ENCODE peak calls at places on chromosomes 7 and 10, in nine cellular contexts. L, B, J, N, W, G, R, X and Y are unnamed samples.

GRCh38 chr7:77797734-77798393 is 370 bp downstream of the TMEM60 start:
- DNase-seq in L (peak), B (no peak), J (no peak), N (peak), W (no peak), G (no peak), R (no peak), X (no peak), Y (peak)

GRCh38 chr7:131057015-131057518 is 270.6 kb upstream of the MKLN1 start:
- DNase-seq in L (no peak), B (no peak), J (peak), N (no peak), W (no peak), G (no peak), R (peak), X (peak), Y (peak)

GRCh38 chr10:90872648-90873020 is 860 bp downstream of the RPP30 start:
- DNase-seq in L (no peak), B (no peak), J (no peak), N (no peak), W (no peak), G (no peak), R (no peak), X (peak), Y (no peak)

GRCh38 chr10:102612964-102613275 is 31.4 kb upstream of the TRIM8 start:
- DNase-seq in L (no peak), B (no peak), J (no peak), N (no peak), W (no peak), G (no peak), R (no peak), X (no peak), Y (no peak)

GRCh38 chr7:30476401-30477145 is 2.0 kb downstream of the NOD1 start:
- DNase-seq in L (no peak), B (no peak), J (no peak), N (no peak), W (no peak), G (no peak), R (no peak), X (no peak), Y (peak)

GRCh38 chr10:46522295-46523118 is 34.0 kb downstream of the GPRIN2 start:
- DNase-seq in L (no peak), B (peak), J (no peak), N (no peak), W (no peak), G (no peak), R (no peak), X (no peak), Y (no peak)

GRCh38 chr10:52807803-52808202 is 35.2 kb upstream of the MBL2 start:
- DNase-seq in L (no peak), B (no peak), J (no peak), N (no peak), W (no peak), G (no peak), R (no peak), X (peak), Y (no peak)

GRCh38 chr10:2980116-2980515 is 87.2 kb upstream of the PFKP start:
- DNase-seq in L (no peak), B (no peak), J (no peak), N (no peak), W (no peak), G (no peak), R (no peak), X (no peak), Y (no peak)

GRCh38 chr10:96418582-96418981 is 59.8 kb upstream of the OPALIN start:
- DNase-seq in L (no peak), B (no peak), J (no peak), N (no peak), W (no peak), G (no peak), R (no peak), X (no peak), Y (no peak)

GRCh38 chr10:59177031-59177861 is 803 bp downstream of the PHYHIPL start:
- DNase-seq in L (peak), B (no peak), J (peak), N (peak), W (no peak), G (peak), R (no peak), X (peak), Y (peak)

GRCh38 chr7:12747687-12748306 is 60.4 kb downstream of the ARL4A start:
- DNase-seq in L (no peak), B (no peak), J (no peak), N (no peak), W (no peak), G (no peak), R (no peak), X (no peak), Y (no peak)

GRCh38 chr7:111516612-111517011 is 45.7 kb downstream of the IMMP2L start:
- DNase-seq in L (no peak), B (no peak), J (no peak), N (no peak), W (no peak), G (no peak), R (no peak), X (no peak), Y (no peak)

GRCh38 chr7:40717242-40717641 is 582.4 kb downstream of the SUGCT start:
- DNase-seq in L (peak), B (peak), J (no peak), N (peak), W (peak), G (peak), R (no peak), X (peak), Y (peak)

GRCh38 chr7:80851896-80852476 is 66.9 kb downstream of the SEMA3C start:
- DNase-seq in L (no peak), B (no peak), J (no peak), N (no peak), W (no peak), G (no peak), R (no peak), X (no peak), Y (peak)

GRCh38 chr10:77628906-77629730 is 8.5 kb downstream of the KCNMA1 start:
- DNase-seq in L (no peak), B (no peak), J (no peak), N (no peak), W (no peak), G (peak), R (no peak), X (no peak), Y (no peak)

GRCh38 chr10:102404361-102405107 is 9.0 kb downstream of the NFKB2 start:
- DNase-seq in L (no peak), B (no peak), J (no peak), N (no peak), W (no peak), G (no peak), R (peak), X (no peak), Y (no peak)

GRCh38 chr10:124197301-124198148 is 104.1 kb upstream of the CHST15 start:
- DNase-seq in L (no peak), B (peak), J (no peak), N (no peak), W (no peak), G (no peak), R (no peak), X (no peak), Y (no peak)

GRCh38 chr10:15068802-15069201 is 19.8 kb downstream of the ACBD7 start:
- DNase-seq in L (no peak), B (no peak), J (no peak), N (no peak), W (no peak), G (no peak), R (no peak), X (no peak), Y (peak)

GRCh38 chr10:77592946-77593636 is 44.5 kb downstream of the KCNMA1 start:
- DNase-seq in L (no peak), B (peak), J (no peak), N (no peak), W (no peak), G (no peak), R (no peak), X (no peak), Y (peak)

GRCh38 chr10:122461729-122462532 is 578 bp downstream of the HTRA1 start:
- DNase-seq in L (no peak), B (no peak), J (no peak), N (peak), W (no peak), G (peak), R (no peak), X (no peak), Y (no peak)

GRCh38 chr7:155585532-155585895 is 39.2 kb upstream of the CNPY1 start:
- DNase-seq in L (no peak), B (no peak), J (no peak), N (no peak), W (no peak), G (no peak), R (no peak), X (no peak), Y (no peak)

GRCh38 chr10:84798333-84798732 is 469.9 kb downstream of the CCSER2 start:
- DNase-seq in L (no peak), B (no peak), J (no peak), N (no peak), W (no peak), G (no peak), R (no peak), X (no peak), Y (no peak)

GRCh38 chr10:78686444-78687060 is 382.2 kb upstream of the ZMIZ1 start:
- DNase-seq in L (no peak), B (no peak), J (no peak), N (no peak), W (no peak), G (no peak), R (no peak), X (no peak), Y (no peak)

GRCh38 chr10:113138937-113139585 is 189.0 kb downstream of the TCF7L2 start:
- DNase-seq in L (no peak), B (no peak), J (no peak), N (no peak), W (no peak), G (no peak), R (no peak), X (no peak), Y (no peak)

GRCh38 chr10:113135025-113135424 is 185.0 kb downstream of the TCF7L2 start:
- DNase-seq in L (no peak), B (no peak), J (no peak), N (no peak), W (no peak), G (peak), R (no peak), X (no peak), Y (no peak)

GRCh38 chr10:113140612-113141011 is 190.6 kb downstream of the TCF7L2 start:
- DNase-seq in L (no peak), B (no peak), J (no peak), N (no peak), W (no peak), G (no peak), R (no peak), X (no peak), Y (no peak)

GRCh38 chr10:113142601-113143000 is 192.6 kb downstream of the TCF7L2 start:
- DNase-seq in L (no peak), B (no peak), J (no peak), N (no peak), W (no peak), G (no peak), R (no peak), X (no peak), Y (no peak)

GRCh38 chr10:113139695-113140094 is 189.6 kb downstream of the TCF7L2 start:
- DNase-seq in L (peak), B (no peak), J (no peak), N (no peak), W (no peak), G (no peak), R (no peak), X (no peak), Y (peak)
- TF ChIP-seq CTCF in L (peak), B (no peak), J (no peak), N (no peak), W (no peak), G (peak), R (no peak), X (no peak), Y (peak)

GRCh38 chr7:97005764-97006145 is 402 bp downstream of the DLX6 start:
- DNase-seq in L (peak), B (no peak), J (no peak), N (no peak), W (no peak), G (no peak), R (no peak), X (no peak), Y (no peak)

GRCh38 chr7:97003262-97004236 is 1.8 kb upstream of the DLX6 start:
- DNase-seq in L (peak), B (no peak), J (no peak), N (no peak), W (no peak), G (peak), R (no peak), X (no peak), Y (no peak)

GRCh38 chr7:97004237-97004930 is 969 bp upstream of the DLX6 start:
- DNase-seq in L (no peak), B (no peak), J (no peak), N (no peak), W (no peak), G (peak), R (no peak), X (no peak), Y (no peak)

GRCh38 chr7:97006146-97006950 is 995 bp downstream of the DLX6 start:
- DNase-seq in L (peak), B (no peak), J (no peak), N (peak), W (peak), G (peak), R (peak), X (peak), Y (peak)

DNA sequence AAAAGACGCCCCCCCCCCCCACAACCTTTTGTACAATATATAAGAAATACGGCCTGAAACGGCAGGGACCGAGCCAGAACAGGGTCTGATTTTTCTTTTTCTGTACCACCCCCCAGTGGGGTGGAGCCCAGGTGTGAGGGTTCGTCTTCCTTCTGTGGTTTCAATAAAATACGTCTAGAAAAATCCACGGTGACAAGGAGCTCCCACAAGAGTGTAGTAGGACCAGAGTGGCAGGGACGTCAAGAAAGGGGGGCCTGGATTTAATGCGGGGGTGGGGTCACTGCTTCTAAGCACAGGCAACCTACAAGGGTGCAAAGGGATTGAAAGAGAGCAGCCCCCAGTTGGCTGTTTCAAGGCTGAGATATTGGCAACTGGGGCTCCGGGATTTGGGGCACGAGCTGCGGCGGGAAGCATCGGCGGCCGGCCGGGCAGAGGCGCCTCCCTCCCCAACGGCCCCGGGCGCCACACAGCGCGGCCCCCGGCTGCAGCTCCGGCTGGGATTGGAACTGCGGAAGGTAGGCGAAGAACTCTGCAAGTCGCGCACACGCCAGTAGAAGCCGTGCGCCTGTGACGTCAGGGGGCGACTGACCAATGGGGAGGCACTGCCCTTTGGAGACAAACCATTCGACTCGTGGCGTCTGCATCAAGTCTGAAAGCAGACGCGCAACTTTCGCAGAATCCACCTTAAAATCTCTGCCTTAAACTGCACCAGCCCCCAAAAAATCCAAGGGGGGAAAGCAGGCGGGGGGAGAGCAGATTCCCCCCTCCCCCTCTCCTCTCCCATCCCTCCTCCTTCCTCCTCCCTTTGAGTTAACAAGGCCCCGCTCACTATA is at the start of gene DLX6:
- DNase-seq in L (peak), B (no peak), J (no peak), N (no peak), W (peak), G (peak), R (no peak), X (peak), Y (peak)
- TF ChIP-seq CTCF in L (no peak), B (no peak), J (no peak), N (no peak), W (no peak), G (no peak), R (no peak), X (no peak), Y (no peak)

GRCh38 chr7:157792954-157793353 is 456.1 kb downstream of the DNAJB6 start:
- DNase-seq in L (no peak), B (no peak), J (no peak), N (no peak), W (no peak), G (no peak), R (no peak), X (no peak), Y (no peak)
- TF ChIP-seq CTCF in L (no peak), B (no peak), J (no peak), N (no peak), W (no peak), G (no peak), R (no peak), X (no peak), Y (no peak)

GRCh38 chr7:34845666-34846361 is 187.8 kb downstream of the NPSR1 start:
- DNase-seq in L (no peak), B (no peak), J (no peak), N (no peak), W (no peak), G (peak), R (no peak), X (no peak), Y (peak)
- TF ChIP-seq CTCF in L (no peak), B (no peak), J (no peak), N (no peak), W (no peak), G (peak), R (no peak), X (no peak), Y (no peak)